ENCODE peak calls at places on chromosome 20, in seven cellular contexts. One of them, this sample, is unnamed.
A peak's percentile ranks its signal among the peaks of the same experiment; 100 is the strongest.

GRCh38 chr20:48002517-48002970 is 217.3 kb upstream of the SULF2 start:
- DNase-seq in SK-N-SH: no peak
- DNase-seq in NT2/D1: no peak
- DNase-seq in CD8-positive, alpha-beta T cell: no peak
- DNase-seq in heart left ventricle: no peak
- DNase-seq in tibial artery: no peak
- DNase-seq in neuronal stem cell: no peak
- DNase-seq in this sample: no peak

GRCh38 chr20:63830821-63831593 is at the start of gene ZBTB46:
- DNase-seq in SK-N-SH: peak; percentile 99
- DNase-seq in NT2/D1: no peak
- DNase-seq in CD8-positive, alpha-beta T cell: no peak
- DNase-seq in heart left ventricle: peak; percentile 86
- DNase-seq in tibial artery: no peak
- DNase-seq in neuronal stem cell: no peak
- DNase-seq in this sample: peak; percentile 60

GRCh38 chr20:60306516-60306915 is 348.3 kb downstream of the CDH26 start:
- DNase-seq in SK-N-SH: no peak
- DNase-seq in NT2/D1: no peak
- DNase-seq in CD8-positive, alpha-beta T cell: no peak
- DNase-seq in heart left ventricle: no peak
- DNase-seq in tibial artery: no peak
- DNase-seq in neuronal stem cell: no peak
- DNase-seq in this sample: no peak

GRCh38 chr20:49562341-49563014 is 5.5 kb downstream of the PTGIS start:
- DNase-seq in SK-N-SH: no peak
- DNase-seq in NT2/D1: peak; percentile 40
- DNase-seq in CD8-positive, alpha-beta T cell: no peak
- DNase-seq in heart left ventricle: peak; percentile 84
- DNase-seq in tibial artery: peak; percentile 98
- DNase-seq in neuronal stem cell: no peak
- DNase-seq in this sample: peak; percentile 91

GRCh38 chr20:49641683-49642649 is 71.7 kb downstream of the B4GALT5 start:
- DNase-seq in SK-N-SH: no peak
- DNase-seq in NT2/D1: no peak
- DNase-seq in CD8-positive, alpha-beta T cell: no peak
- DNase-seq in heart left ventricle: no peak
- DNase-seq in tibial artery: no peak
- DNase-seq in neuronal stem cell: no peak
- DNase-seq in this sample: peak; percentile 36

GRCh38 chr20:14775778-14776177 is 438.4 kb upstream of the FLRT3 start:
- DNase-seq in SK-N-SH: no peak
- DNase-seq in NT2/D1: no peak
- DNase-seq in CD8-positive, alpha-beta T cell: no peak
- DNase-seq in heart left ventricle: no peak
- DNase-seq in tibial artery: no peak
- DNase-seq in neuronal stem cell: no peak
- DNase-seq in this sample: no peak

GRCh38 chr20:21519136-21519584 is 5.3 kb upstream of the NKX2-2 start:
- DNase-seq in SK-N-SH: no peak
- DNase-seq in NT2/D1: no peak
- DNase-seq in CD8-positive, alpha-beta T cell: no peak
- DNase-seq in heart left ventricle: no peak
- DNase-seq in tibial artery: no peak
- DNase-seq in neuronal stem cell: no peak
- DNase-seq in this sample: no peak

GRCh38 chr20:17827759-17828559 is 128.2 kb downstream of the BANF2 start:
- DNase-seq in SK-N-SH: no peak
- DNase-seq in NT2/D1: no peak
- DNase-seq in CD8-positive, alpha-beta T cell: no peak
- DNase-seq in heart left ventricle: no peak
- DNase-seq in tibial artery: peak; percentile 25
- DNase-seq in neuronal stem cell: no peak
- DNase-seq in this sample: no peak

GRCh38 chr20:51463560-51463959 is 79.0 kb downstream of the NFATC2 start:
- DNase-seq in SK-N-SH: no peak
- DNase-seq in NT2/D1: no peak
- DNase-seq in CD8-positive, alpha-beta T cell: no peak
- DNase-seq in heart left ventricle: no peak
- DNase-seq in tibial artery: peak; percentile 31
- DNase-seq in neuronal stem cell: no peak
- DNase-seq in this sample: no peak

GRCh38 chr20:45725134-45725533 is 3.0 kb downstream of the SPINT4 start:
- DNase-seq in SK-N-SH: no peak
- DNase-seq in NT2/D1: no peak
- DNase-seq in CD8-positive, alpha-beta T cell: no peak
- DNase-seq in heart left ventricle: no peak
- DNase-seq in tibial artery: no peak
- DNase-seq in neuronal stem cell: no peak
- DNase-seq in this sample: no peak

GRCh38 chr20:1287306-1287705 is 21.2 kb downstream of the SNPH start:
- DNase-seq in SK-N-SH: no peak
- DNase-seq in NT2/D1: no peak
- DNase-seq in CD8-positive, alpha-beta T cell: no peak
- DNase-seq in heart left ventricle: no peak
- DNase-seq in tibial artery: no peak
- DNase-seq in neuronal stem cell: no peak
- DNase-seq in this sample: no peak

GRCh38 chr20:8020314-8021079 is 936 bp upstream of the TMX4 start:
- DNase-seq in SK-N-SH: no peak
- DNase-seq in NT2/D1: no peak
- DNase-seq in CD8-positive, alpha-beta T cell: no peak
- DNase-seq in heart left ventricle: no peak
- DNase-seq in tibial artery: no peak
- DNase-seq in neuronal stem cell: no peak
- DNase-seq in this sample: peak; percentile 20

GRCh38 chr20:32797160-32797468 is 22.6 kb upstream of the MAPRE1 start:
- DNase-seq in SK-N-SH: no peak
- DNase-seq in NT2/D1: no peak
- DNase-seq in CD8-positive, alpha-beta T cell: no peak
- DNase-seq in heart left ventricle: no peak
- DNase-seq in tibial artery: no peak
- DNase-seq in neuronal stem cell: no peak
- DNase-seq in this sample: no peak

GRCh38 chr20:52864895-52865590 is 107.1 kb upstream of the TSHZ2 start:
- DNase-seq in SK-N-SH: no peak
- DNase-seq in NT2/D1: no peak
- DNase-seq in CD8-positive, alpha-beta T cell: no peak
- DNase-seq in heart left ventricle: no peak
- DNase-seq in tibial artery: no peak
- DNase-seq in neuronal stem cell: no peak
- DNase-seq in this sample: no peak

GRCh38 chr20:52859156-52859887 is 112.8 kb upstream of the TSHZ2 start:
- DNase-seq in SK-N-SH: peak; percentile 58
- DNase-seq in NT2/D1: no peak
- DNase-seq in CD8-positive, alpha-beta T cell: no peak
- DNase-seq in heart left ventricle: no peak
- DNase-seq in tibial artery: no peak
- DNase-seq in neuronal stem cell: no peak
- DNase-seq in this sample: peak; percentile 75
- H3K27me3 ChIP-seq in SK-N-SH: no peaks in the 10 kb centered on the region
- H3K27me3 ChIP-seq in NT2/D1: no peaks in the 10 kb centered on the region
- H3K27me3 ChIP-seq in CD8-positive, alpha-beta T cell: no peaks in the 10 kb centered on the region
- H3K27me3 ChIP-seq in heart left ventricle: no peaks in the 10 kb centered on the region
- H3K27me3 ChIP-seq in tibial artery: no peaks in the 10 kb centered on the region
- H3K27me3 ChIP-seq in neuronal stem cell: no peaks in the 10 kb centered on the region
- H3K27me3 ChIP-seq in this sample: no peaks in the 10 kb centered on the region

GRCh38 chr20:56422131-56422823 is 10.2 kb downstream of the CASS4 start:
- DNase-seq in SK-N-SH: no peak
- DNase-seq in NT2/D1: no peak
- DNase-seq in CD8-positive, alpha-beta T cell: no peak
- DNase-seq in heart left ventricle: no peak
- DNase-seq in tibial artery: peak; percentile 20
- DNase-seq in neuronal stem cell: no peak
- DNase-seq in this sample: no peak
- H3K4me3 ChIP-seq in SK-N-SH: no peak overlapping the region
- H3K4me3 ChIP-seq in NT2/D1: no peak overlapping the region
- H3K4me3 ChIP-seq in CD8-positive, alpha-beta T cell: no peak overlapping the region
- H3K4me3 ChIP-seq in heart left ventricle: no peak overlapping the region
- H3K4me3 ChIP-seq in tibial artery: no peak overlapping the region
- H3K4me3 ChIP-seq in neuronal stem cell: no peak overlapping the region
- H3K4me3 ChIP-seq in this sample: no peak overlapping the region

GRCh38 chr20:53917145-53918009 is 153.0 kb downstream of the BCAS1 start:
- DNase-seq in SK-N-SH: peak; percentile 73
- DNase-seq in NT2/D1: no peak
- DNase-seq in CD8-positive, alpha-beta T cell: no peak
- DNase-seq in heart left ventricle: peak; percentile 73
- DNase-seq in tibial artery: peak; percentile 82
- DNase-seq in neuronal stem cell: no peak
- DNase-seq in this sample: peak; percentile 94
- H3K4me1 ChIP-seq in SK-N-SH: peaks cover 37% of the 10 kb centered on the region
- H3K4me1 ChIP-seq in NT2/D1: peaks cover 7% of the 10 kb centered on the region
- H3K4me1 ChIP-seq in CD8-positive, alpha-beta T cell: peaks cover 21% of the 10 kb centered on the region
- H3K4me1 ChIP-seq in heart left ventricle: peaks cover 27% of the 10 kb centered on the region
- H3K4me1 ChIP-seq in tibial artery: peaks cover 32% of the 10 kb centered on the region
- H3K4me1 ChIP-seq in neuronal stem cell: peaks cover 19% of the 10 kb centered on the region
- H3K4me1 ChIP-seq in this sample: peaks cover 28% of the 10 kb centered on the region

DNA sequence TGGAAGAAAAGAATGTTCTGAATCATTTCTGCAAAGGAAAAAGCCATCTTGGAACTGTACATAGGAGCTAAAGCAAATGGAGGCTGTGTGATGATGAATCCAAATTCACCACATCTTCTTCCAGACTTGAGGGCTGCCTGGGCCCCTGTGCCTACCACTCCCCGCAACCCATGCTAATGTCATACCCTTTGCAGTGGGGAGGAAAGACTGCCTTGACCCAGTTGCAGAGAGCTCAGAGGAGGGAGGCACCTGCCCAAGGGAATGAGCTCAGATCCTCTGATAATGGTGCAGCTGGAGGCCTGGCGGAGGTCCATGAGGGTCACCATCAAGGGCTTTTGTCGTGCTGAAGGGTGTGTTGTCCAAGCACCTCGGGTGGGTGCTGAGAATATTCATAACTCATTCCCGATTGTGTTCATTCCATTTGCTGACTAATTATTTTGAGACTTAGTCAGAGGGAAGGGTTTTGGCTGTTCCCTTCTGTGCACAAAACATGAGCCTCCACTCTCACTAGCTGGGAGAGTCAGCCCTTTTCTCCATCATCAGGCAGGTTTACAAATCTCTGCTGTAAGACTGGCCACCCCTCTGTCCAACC is 245.8 kb upstream of the JAG1 start:
- DNase-seq in SK-N-SH: no peak
- DNase-seq in NT2/D1: no peak
- DNase-seq in CD8-positive, alpha-beta T cell: no peak
- DNase-seq in heart left ventricle: peak; percentile 61
- DNase-seq in tibial artery: no peak
- DNase-seq in neuronal stem cell: no peak
- DNase-seq in this sample: no peak
- H3K27me3 ChIP-seq in SK-N-SH: no peaks in the 10 kb centered on the region
- H3K27me3 ChIP-seq in NT2/D1: no peaks in the 10 kb centered on the region
- H3K27me3 ChIP-seq in CD8-positive, alpha-beta T cell: no peaks in the 10 kb centered on the region
- H3K27me3 ChIP-seq in heart left ventricle: no peaks in the 10 kb centered on the region
- H3K27me3 ChIP-seq in tibial artery: no peaks in the 10 kb centered on the region
- H3K27me3 ChIP-seq in neuronal stem cell: no peaks in the 10 kb centered on the region
- H3K27me3 ChIP-seq in this sample: no peaks in the 10 kb centered on the region

DNA sequence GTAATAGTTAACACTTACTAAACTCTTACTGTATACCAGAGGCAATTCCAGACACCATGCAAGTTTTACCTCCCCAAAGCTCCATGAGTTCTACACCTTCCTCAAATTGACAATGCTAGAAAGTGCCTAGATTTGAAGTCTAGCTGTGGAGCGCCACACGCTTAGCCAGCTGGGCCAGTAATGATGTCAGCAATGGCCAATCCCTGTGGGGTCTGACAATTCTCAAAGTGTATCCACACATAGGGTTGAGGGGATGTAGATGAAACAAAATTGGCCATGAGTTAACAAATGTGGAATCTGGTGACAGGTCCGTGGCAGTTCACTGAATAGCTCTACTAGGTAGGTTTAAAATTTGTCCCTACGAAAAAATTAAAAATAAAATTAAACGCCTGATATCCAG is 1.3 kb downstream of the ZNF343 start:
- DNase-seq in SK-N-SH: peak; percentile 33
- DNase-seq in NT2/D1: no peak
- DNase-seq in CD8-positive, alpha-beta T cell: no peak
- DNase-seq in heart left ventricle: no peak
- DNase-seq in tibial artery: no peak
- DNase-seq in neuronal stem cell: no peak
- DNase-seq in this sample: no peak
- H3K4me3 ChIP-seq in SK-N-SH: peak overlapping the region; percentile 76
- H3K4me3 ChIP-seq in NT2/D1: no peak overlapping the region
- H3K4me3 ChIP-seq in CD8-positive, alpha-beta T cell: no peak overlapping the region
- H3K4me3 ChIP-seq in heart left ventricle: no peak overlapping the region
- H3K4me3 ChIP-seq in tibial artery: peak overlapping the region; percentile 73
- H3K4me3 ChIP-seq in neuronal stem cell: no peak overlapping the region
- H3K4me3 ChIP-seq in this sample: no peak overlapping the region

DNA sequence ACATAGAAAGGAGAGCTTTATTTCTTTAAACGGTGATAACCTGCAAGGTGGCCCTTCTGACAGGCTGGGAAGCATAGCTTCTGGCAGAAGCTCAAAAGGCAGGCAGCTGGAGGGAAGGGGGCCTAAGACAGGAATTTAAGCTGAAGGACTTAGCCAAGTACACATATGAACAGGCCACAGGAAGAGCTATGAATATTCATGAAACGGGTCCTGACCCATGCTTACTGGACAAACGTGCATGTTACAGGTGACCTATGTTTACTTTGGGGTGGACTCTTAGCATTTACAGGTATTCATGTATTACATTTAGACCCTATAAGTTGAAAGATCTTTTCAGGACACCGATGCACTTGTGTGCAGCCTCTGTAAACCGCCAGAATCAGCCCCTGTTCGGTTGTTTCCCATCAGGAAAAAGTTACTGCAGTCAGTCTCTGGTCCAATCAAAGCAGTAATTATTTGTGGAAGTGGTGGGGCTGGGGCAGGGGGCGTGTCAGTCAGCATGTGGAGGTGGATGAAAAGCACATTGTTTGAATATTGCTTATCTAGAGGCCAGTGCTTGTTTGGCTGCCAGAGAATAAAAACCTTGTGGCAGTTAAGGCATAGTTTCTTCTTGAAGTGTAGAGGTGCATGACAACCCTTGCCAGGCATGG is 2.9 kb upstream of the GZF1 start:
- DNase-seq in SK-N-SH: no peak
- DNase-seq in NT2/D1: no peak
- DNase-seq in CD8-positive, alpha-beta T cell: no peak
- DNase-seq in heart left ventricle: no peak
- DNase-seq in tibial artery: no peak
- DNase-seq in neuronal stem cell: no peak
- DNase-seq in this sample: no peak
- H3K4me1 ChIP-seq in SK-N-SH: peaks cover 6% of the 10 kb centered on the region
- H3K4me1 ChIP-seq in NT2/D1: peaks cover 9% of the 10 kb centered on the region
- H3K4me1 ChIP-seq in CD8-positive, alpha-beta T cell: peaks cover 28% of the 10 kb centered on the region
- H3K4me1 ChIP-seq in heart left ventricle: peaks cover 13% of the 10 kb centered on the region
- H3K4me1 ChIP-seq in tibial artery: peaks cover 37% of the 10 kb centered on the region
- H3K4me1 ChIP-seq in neuronal stem cell: peaks cover 12% of the 10 kb centered on the region
- H3K4me1 ChIP-seq in this sample: peaks cover 29% of the 10 kb centered on the region

DNA sequence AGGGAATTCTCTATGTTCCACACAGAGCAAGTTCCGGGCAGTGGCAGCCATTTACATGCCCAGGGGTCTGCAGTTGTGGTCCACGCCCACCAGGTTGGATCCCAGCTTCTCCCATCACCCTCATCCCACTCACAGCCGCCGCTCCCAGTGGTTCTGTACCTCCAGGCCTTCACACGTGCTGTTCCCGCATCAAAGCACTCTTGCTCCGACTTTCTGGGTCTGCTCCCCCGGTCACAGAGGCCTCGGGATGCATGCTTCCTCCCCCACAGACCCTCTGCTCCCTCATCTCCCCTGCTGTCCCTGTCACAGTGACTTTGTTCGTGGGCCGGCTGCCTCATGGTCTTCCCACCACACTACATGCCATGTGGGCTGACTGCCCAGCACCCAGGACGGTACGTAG is 332.5 kb downstream of the TAF4 start:
- DNase-seq in SK-N-SH: no peak
- DNase-seq in NT2/D1: no peak
- DNase-seq in CD8-positive, alpha-beta T cell: no peak
- DNase-seq in heart left ventricle: peak; percentile 8
- DNase-seq in tibial artery: no peak
- DNase-seq in neuronal stem cell: no peak
- DNase-seq in this sample: no peak
- H3K27me3 ChIP-seq in SK-N-SH: no peaks in the 10 kb centered on the region
- H3K27me3 ChIP-seq in NT2/D1: peaks cover 82% of the 10 kb centered on the region
- H3K27me3 ChIP-seq in CD8-positive, alpha-beta T cell: no peaks in the 10 kb centered on the region
- H3K27me3 ChIP-seq in heart left ventricle: no peaks in the 10 kb centered on the region
- H3K27me3 ChIP-seq in tibial artery: no peaks in the 10 kb centered on the region
- H3K27me3 ChIP-seq in neuronal stem cell: no peaks in the 10 kb centered on the region
- H3K27me3 ChIP-seq in this sample: no peaks in the 10 kb centered on the region

This sample was measured in cardiac muscle cell.